ENCODE peak calls at places on chromosome 2, in ten cellular contexts. C is foreskin fibroblast; P is activated naive CD4-positive, alpha-beta T cell treated with anti-CD3 and anti-CD28 coated beads, Interleukin-2, amount 50 U/mL, for 72 hours; S is skeletal muscle cell; T is EH; Y is NCI-H82; E is AG08395; N is occipital lobe; I is HEK293T; R is GM23338. X is an unnamed sample.

GRCh38 chr2:208222351-208222750 is 32.5 kb downstream of the IDH1 start:
- DNase-seq in T (peak; percentile 27), N (no peak), I (peak; percentile 16), S (peak; percentile 10), R (no peak), C (peak; percentile 14), E (peak; percentile 45), Y (no peak), P (no peak), X (no peak)

GRCh38 chr2:28292491-28292890 is 100.2 kb upstream of the FOSL2 start:
- DNase-seq in R (no peak), N (no peak), T (peak; percentile 51), E (no peak), S (no peak), Y (no peak), P (no peak), I (no peak), C (no peak), X (no peak)

GRCh38 chr2:63497561-63497960 is 90.7 kb downstream of the WDPCP start:
- DNase-seq in N (no peak), I (no peak), E (no peak), Y (no peak), C (no peak), S (no peak), P (no peak), R (peak; percentile 27), T (no peak), X (no peak)

GRCh38 chr2:206176128-206176527 is 16.4 kb downstream of the EEF1B2 start:
- DNase-seq in E (no peak), T (no peak), P (no peak), R (no peak), I (no peak), N (no peak), Y (no peak), S (no peak), C (no peak), X (no peak)

GRCh38 chr2:231604101-231604684 is 11.5 kb downstream of the TEX44 start:
- DNase-seq in C (no peak), I (no peak), T (no peak), E (no peak), N (peak; percentile 85), S (no peak), R (peak; percentile 67), P (peak; percentile 26), Y (peak; percentile 94), X (peak; percentile 94)

GRCh38 chr2:8676915-8677645 is 4.8 kb upstream of the ID2 start:
- DNase-seq in P (no peak), R (peak; percentile 53), Y (peak; percentile 71), C (no peak), T (peak; percentile 25), I (no peak), N (no peak), S (no peak), E (no peak), X (no peak)

GRCh38 chr2:241546771-241547498 is 11.6 kb upstream of the BOK start:
- DNase-seq in E (peak; percentile 83), I (no peak), S (peak; percentile 70), T (peak; percentile 100), C (peak; percentile 68), P (no peak), N (no peak), R (peak; percentile 57), Y (peak; percentile 55), X (no peak)

GRCh38 chr2:127763776-127764175 is 47.2 kb downstream of the WDR33 start:
- DNase-seq in P (no peak), E (no peak), R (no peak), Y (no peak), T (peak; percentile 64), I (no peak), S (peak; percentile 43), C (peak; percentile 22), N (no peak), X (no peak)

GRCh38 chr2:224162122-224162521 is 123.0 kb upstream of the SERPINE2 start:
- DNase-seq in N (no peak), Y (no peak), E (peak; percentile 84), P (no peak), I (no peak), T (peak; percentile 85), S (peak; percentile 51), R (no peak), C (peak; percentile 75), X (no peak)

GRCh38 chr2:43542285-43542933 is 53.4 kb downstream of the THADA start:
- DNase-seq in T (peak; percentile 59), S (no peak), E (peak; percentile 52), C (peak; percentile 39), N (no peak), Y (peak; percentile 60), I (peak; percentile 25), R (peak; percentile 42), P (no peak), X (no peak)

GRCh38 chr2:18232731-18233438 is 327.6 kb downstream of the RDH14 start:
- DNase-seq in R (no peak), N (no peak), P (no peak), T (peak; percentile 24), C (peak; percentile 15), I (no peak), S (no peak), E (no peak), Y (no peak), X (no peak)

GRCh38 chr2:207465894-207466293 is 63.9 kb upstream of the CREB1 start:
- DNase-seq in Y (no peak), R (no peak), T (no peak), N (no peak), P (no peak), S (no peak), I (no peak), E (no peak), C (no peak), X (no peak)

GRCh38 chr2:101111917-101112771 is 39.0 kb downstream of the TBC1D8 start:
- DNase-seq in Y (no peak), E (peak; percentile 80), I (no peak), T (peak; percentile 91), R (no peak), S (peak; percentile 91), P (no peak), C (peak; percentile 97), N (no peak), X (no peak)

GRCh38 chr2:174025271-174026121 is 60.3 kb upstream of the SP3 start:
- DNase-seq in N (no peak), R (peak; percentile 44), I (no peak), Y (no peak), C (peak; percentile 96), S (peak; percentile 97), P (no peak), E (peak; percentile 67), T (peak; percentile 82), X (no peak)

GRCh38 chr2:241309684-241310117 is 5.8 kb downstream of the HDLBP start:
- DNase-seq in T (peak; percentile 58), E (peak; percentile 45), N (no peak), S (peak; percentile 3), I (no peak), P (peak; percentile 63), Y (no peak), C (peak; percentile 39), R (no peak), X (no peak)

X was measured in substantia nigra.